ENCODE peak calls at places on chromosomes 5 and 9, in five cellular contexts. Y is fibroblast of gingiva; Q is stimulated activated CD4-positive, alpha-beta T cell treated with anti-CD3 and anti-CD28 coated beads, Interleukin-1b, Interleukin-23, amount 100 ng/mL, for 24 hours; G is GM23248; F is ELF-1. P is an unnamed sample.

GRCh38 chr5:142235050-142235797 is 89.6 kb downstream of the SPRY4 start:
- DNase-seq in Y (no peak), Q (no peak), G (peak; percentile 37), F (peak; percentile 89), P (peak; percentile 33)

GRCh38 chr5:143235423-143235822 is 168.1 kb downstream of the NR3C1 start:
- DNase-seq in Y (peak; percentile 71), Q (no peak), G (peak; percentile 96), F (no peak), P (no peak)

GRCh38 chr5:53166101-53166500 is 56.5 kb upstream of the MOCS2 start:
- DNase-seq in Y (peak; percentile 49), Q (no peak), G (no peak), F (no peak), P (no peak)

GRCh38 chr9:136622538-136622948 is 40.2 kb upstream of the EGFL7 start:
- DNase-seq in Y (no peak), Q (no peak), G (no peak), F (no peak), P (no peak)

GRCh38 chr5:166795756-166796155 is 1495.7 kb upstream of the WWC1 start:
- DNase-seq in Y (no peak), Q (no peak), G (no peak), F (no peak), P (no peak)

GRCh38 chr5:126354012-126354856 is 69.0 kb upstream of the GRAMD2B start:
- DNase-seq in Y (peak; percentile 98), Q (no peak), G (peak; percentile 96), F (no peak), P (no peak)

GRCh38 chr5:82975812-82976211 is 101.4 kb downstream of the TMEM167A start:
- DNase-seq in Y (no peak), Q (no peak), G (no peak), F (no peak), P (no peak)

GRCh38 chr9:82273121-82273520 is 284.5 kb downstream of the SPATA31D1 start:
- DNase-seq in Y (no peak), Q (no peak), G (peak; percentile 66), F (no peak), P (no peak)

GRCh38 chr5:89028579-89029272 is 145.7 kb upstream of the MEF2C start:
- DNase-seq in Y (no peak), Q (no peak), G (peak; percentile 77), F (no peak), P (no peak)

GRCh38 chr9:131817627-131818026 is 77.8 kb upstream of the RAPGEF1 start:
- DNase-seq in Y (no peak), Q (no peak), G (no peak), F (no peak), P (no peak)

GRCh38 chr5:57955506-57955905 is 472.9 kb upstream of the ACTBL2 start:
- DNase-seq in Y (no peak), Q (no peak), G (no peak), F (no peak), P (peak; percentile 2)

GRCh38 chr9:93099551-93100264 is 3.7 kb downstream of the CARD19 start:
- DNase-seq in Y (peak; percentile 29), Q (no peak), G (no peak), F (no peak), P (no peak)

GRCh38 chr9:115208503-115208902 is 90.5 kb upstream of the TNC start:
- DNase-seq in Y (no peak), Q (no peak), G (peak; percentile 72), F (no peak), P (no peak)